ENCODE peak calls at places on chromosomes 7 and 10, in four cellular contexts. Q is NCI-H2171 treated with DMSO at 0.1 percent for 48 hours, T is NCI-H1105 treated with DMSO at 0.1 percent for 48 hours, Y is WTC11. B is an unnamed sample.

GRCh38 chr10:73644015-73644743 is 2.9 kb upstream of the MYOZ1 start:
- DNase-seq in Y (peak), T (peak), Q (peak), B (no peak)

GRCh38 chr7:130966246-130967009 is 232.4 kb upstream of the KLF14 start:
- DNase-seq in Y (no peak), T (no peak), Q (no peak), B (no peak)

GRCh38 chr7:42272793-42273665 is 36.0 kb upstream of the GLI3 start:
- DNase-seq in Y (peak), Q (no peak), T (no peak), B (no peak)

GRCh38 chr7:148852272-148852671 is 31.8 kb downstream of the EZH2 start:
- DNase-seq in Y (no peak), T (no peak), Q (no peak), B (no peak)

GRCh38 chr7:46759711-46760480 is 822.0 kb downstream of the TNS3 start:
- DNase-seq in Y (no peak), Q (no peak), T (no peak), B (no peak)

GRCh38 chr10:13115832-13116793 is 16.1 kb downstream of the OPTN start:
- DNase-seq in Y (no peak), T (no peak), Q (no peak), B (no peak)

GRCh38 chr7:37068902-37069301 is 344.6 kb upstream of the AOAH start:
- DNase-seq in Y (no peak), T (no peak), Q (peak), B (no peak)

GRCh38 chr10:116324951-116325635 is 845 bp downstream of the CCDC172 start:
- DNase-seq in Y (peak), Q (no peak), T (no peak), B (no peak)

GRCh38 chr7:29277436-29278215 is 83.1 kb downstream of the CHN2 start:
- DNase-seq in T (no peak), Q (no peak), Y (no peak), B (no peak)

GRCh38 chr7:31437466-31437865 is 76.4 kb upstream of the ITPRID1 start:
- DNase-seq in Y (no peak), Q (no peak), T (no peak), B (no peak)

GRCh38 chr7:116984917-116985316 is 31.6 kb downstream of the ST7 start:
- DNase-seq in Y (no peak), Q (peak), T (peak), B (no peak)

GRCh38 chr10:16965740-16966447 is 148.7 kb upstream of the RSU1 start:
- DNase-seq in Y (no peak), T (no peak), Q (no peak), B (no peak)

GRCh38 chr10:86321568-86321967 is 45.0 kb downstream of the GRID1 start:
- DNase-seq in Y (no peak), T (no peak), Q (no peak), B (no peak)

GRCh38 chr10:90179696-90180407 is 478.5 kb downstream of the KIF20B start:
- DNase-seq in T (no peak), Y (no peak), Q (no peak), B (no peak)